ENCODE peak calls at places on chromosomes 1 and 21, in eight cellular contexts. S is HuH-7; N is GM12865; X is stimulated activated CD4-positive, alpha-beta T cell treated with anti-CD3 and anti-CD28 coated beads, Interleukin-1b, Interleukin-23, amount 100 ng/mL, for 1 hour; F is skeletal muscle cell; K is dorsolateral prefrontal cortex; Y is NCI-H1092 treated with DMSO at 0.1 percent for 48 hours; P is RKO. A is an unnamed sample.

GRCh38 chr1:226355679-226356583 is 47.0 kb upstream of the LIN9 start:
- DNase-seq in S (no peak), N (peak), X (no peak), F (no peak), K (peak), Y (peak), P (no peak), A (no peak)

GRCh38 chr1:154807048-154807591 is 63.0 kb downstream of the KCNN3 start:
- DNase-seq in S (no peak), N (peak), X (no peak), F (no peak), K (no peak), Y (no peak), P (no peak), A (no peak)

GRCh38 chr1:17696417-17697301 is 58.5 kb upstream of the ACTL8 start:
- DNase-seq in S (no peak), N (no peak), X (no peak), F (peak), K (peak), Y (peak), P (peak), A (no peak)

GRCh38 chr1:228937351-228937750 is 202.1 kb downstream of the RHOU start:
- DNase-seq in S (no peak), N (no peak), X (no peak), F (no peak), K (no peak), Y (no peak), P (no peak), A (no peak)

GRCh38 chr1:78091215-78091813 is 45.5 kb downstream of the GIPC2 start:
- DNase-seq in S (no peak), N (no peak), X (no peak), F (no peak), K (no peak), Y (no peak), P (no peak), A (no peak)

GRCh38 chr1:85502171-85502570 is 37.2 kb upstream of the DDAH1 start:
- DNase-seq in S (no peak), N (no peak), X (no peak), F (no peak), K (no peak), Y (no peak), P (no peak), A (no peak)

GRCh38 chr21:36306872-36307534 is 13.0 kb upstream of the MORC3 start:
- DNase-seq in S (no peak), N (no peak), X (no peak), F (no peak), K (no peak), Y (no peak), P (no peak), A (no peak)

GRCh38 chr1:47722909-47723580 is 274.1 kb downstream of the TRABD2B start:
- DNase-seq in S (no peak), N (no peak), X (no peak), F (no peak), K (no peak), Y (no peak), P (no peak), A (no peak)

GRCh38 chr21:46340998-46341397 is 17.0 kb downstream of the PCNT start:
- DNase-seq in S (no peak), N (no peak), X (no peak), F (no peak), K (no peak), Y (no peak), P (no peak), A (no peak)

GRCh38 chr1:202135221-202135721 is 9.3 kb downstream of the ARL8A start:
- DNase-seq in S (peak), N (peak), X (no peak), F (no peak), K (no peak), Y (peak), P (peak), A (peak)

GRCh38 chr1:182185822-182186756 is 124.6 kb upstream of the ZNF648 start:
- DNase-seq in S (peak), N (peak), X (no peak), F (no peak), K (no peak), Y (no peak), P (peak), A (no peak)

GRCh38 chr1:218886472-218886871 is 287.2 kb upstream of the LYPLAL1 start:
- DNase-seq in S (no peak), N (no peak), X (no peak), F (peak), K (peak), Y (no peak), P (no peak), A (no peak)

GRCh38 chr1:44620072-44620471 is 54.2 kb downstream of the TMEM53 start:
- DNase-seq in S (no peak), N (no peak), X (no peak), F (no peak), K (no peak), Y (no peak), P (no peak), A (no peak)

GRCh38 chr1:4796999-4797375 is 142.6 kb downstream of the AJAP1 start:
- DNase-seq in S (no peak), N (peak), X (no peak), F (no peak), K (no peak), Y (no peak), P (no peak), A (no peak)

GRCh38 chr1:7616076-7616833 is 154.8 kb upstream of the VAMP3 start:
- DNase-seq in S (peak), N (peak), X (no peak), F (no peak), K (no peak), Y (no peak), P (peak), A (no peak)

GRCh38 chr1:103256490-103256889 is 148.2 kb upstream of the COL11A1 start:
- DNase-seq in S (no peak), N (no peak), X (no peak), F (no peak), K (no peak), Y (no peak), P (peak), A (no peak)

GRCh38 chr1:217332426-217333065 is 298.3 kb downstream of the GPATCH2 start:
- DNase-seq in S (no peak), N (no peak), X (no peak), F (peak), K (peak), Y (peak), P (no peak), A (no peak)

GRCh38 chr1:221884821-221885220 is 142.9 kb upstream of the DUSP10 start:
- DNase-seq in S (no peak), N (no peak), X (no peak), F (no peak), K (no peak), Y (no peak), P (no peak), A (no peak)

GRCh38 chr1:9253706-9254105 is 19.1 kb downstream of the H6PD start:
- DNase-seq in S (no peak), N (no peak), X (no peak), F (no peak), K (no peak), Y (no peak), P (no peak), A (no peak)

GRCh38 chr1:8663915-8664331 is 153.5 kb downstream of the RERE start:
- DNase-seq in S (no peak), N (peak), X (no peak), F (no peak), K (no peak), Y (no peak), P (no peak), A (no peak)

GRCh38 chr1:151529781-151530180 is 10.3 kb upstream of the TUFT1 start:
- DNase-seq in S (no peak), N (no peak), X (no peak), F (no peak), K (no peak), Y (no peak), P (no peak), A (no peak)

GRCh38 chr1:82377201-82377884 is 576.6 kb downstream of the ADGRL2 start:
- DNase-seq in S (no peak), N (no peak), X (no peak), F (peak), K (no peak), Y (no peak), P (no peak), A (no peak)

GRCh38 chr1:77882411-77882810 is 6.0 kb upstream of the NEXN start:
- DNase-seq in S (no peak), N (no peak), X (no peak), F (no peak), K (no peak), Y (no peak), P (no peak), A (no peak)

GRCh38 chr1:21378705-21379494 is 61.0 kb upstream of the NBPF3 start:
- DNase-seq in S (no peak), N (no peak), X (no peak), F (no peak), K (no peak), Y (no peak), P (peak), A (no peak)

GRCh38 chr1:84298336-84298687 is 3.2 kb upstream of the SAMD13 start:
- DNase-seq in S (peak), N (peak), X (no peak), F (no peak), K (peak), Y (peak), P (peak), A (peak)

GRCh38 chr1:19619697-19620384 is 24.3 kb upstream of the NBL1 start:
- DNase-seq in S (peak), N (no peak), X (no peak), F (no peak), K (no peak), Y (no peak), P (no peak), A (no peak)

GRCh38 chr1:85884372-85885035 is 176.3 kb upstream of the ZNHIT6 start:
- DNase-seq in S (peak), N (peak), X (no peak), F (no peak), K (no peak), Y (peak), P (peak), A (no peak)